ENCODE peak calls at places on chromosome 2, in ten cellular contexts. F, K, G, P, A, W, M, C, B and H are unnamed samples.

GRCh38 chr2:40098786-40099470 is 319.9 kb upstream of the THUMPD2 start:
- DNase-seq in F (no peak), K (peak), G (no peak), P (peak), A (no peak), W (no peak), M (no peak), C (no peak), B (no peak), H (peak)

GRCh38 chr2:133780099-133780996 is 212.1 kb upstream of the NCKAP5 start:
- DNase-seq in F (peak), K (peak), G (peak), P (peak), A (peak), W (no peak), M (peak), C (peak), B (peak), H (peak)

GRCh38 chr2:63844616-63845015 is 2.9 kb downstream of the UGP2 start:
- DNase-seq in F (no peak), K (no peak), G (no peak), P (no peak), A (no peak), W (no peak), M (no peak), C (no peak), B (no peak), H (no peak)

GRCh38 chr2:217035967-217036366 is 176.1 kb upstream of the TNP1 start:
- DNase-seq in F (no peak), K (peak), G (no peak), P (no peak), A (no peak), W (no peak), M (no peak), C (no peak), B (no peak), H (no peak)

GRCh38 chr2:10916953-10917352 is 5.2 kb downstream of the KCNF1 start:
- DNase-seq in F (no peak), K (no peak), G (no peak), P (no peak), A (no peak), W (no peak), M (no peak), C (no peak), B (no peak), H (no peak)

GRCh38 chr2:102251042-102251848 is 60.1 kb upstream of the IL1RL1 start:
- DNase-seq in F (peak), K (peak), G (no peak), P (no peak), A (peak), W (peak), M (peak), C (peak), B (peak), H (no peak)

GRCh38 chr2:73210696-73211095 is 3.3 kb upstream of the SMYD5 start:
- DNase-seq in F (no peak), K (no peak), G (no peak), P (no peak), A (no peak), W (no peak), M (no peak), C (no peak), B (no peak), H (no peak)

GRCh38 chr2:98608962-98609604 is 694 bp downstream of the UNC50 start:
- DNase-seq in F (no peak), K (peak), G (no peak), P (peak), A (peak), W (peak), M (peak), C (peak), B (no peak), H (peak)

GRCh38 chr2:98912221-98912851 is 23.7 kb downstream of the CRACDL start:
- DNase-seq in F (peak), K (peak), G (peak), P (peak), A (peak), W (peak), M (no peak), C (peak), B (no peak), H (peak)

DNA sequence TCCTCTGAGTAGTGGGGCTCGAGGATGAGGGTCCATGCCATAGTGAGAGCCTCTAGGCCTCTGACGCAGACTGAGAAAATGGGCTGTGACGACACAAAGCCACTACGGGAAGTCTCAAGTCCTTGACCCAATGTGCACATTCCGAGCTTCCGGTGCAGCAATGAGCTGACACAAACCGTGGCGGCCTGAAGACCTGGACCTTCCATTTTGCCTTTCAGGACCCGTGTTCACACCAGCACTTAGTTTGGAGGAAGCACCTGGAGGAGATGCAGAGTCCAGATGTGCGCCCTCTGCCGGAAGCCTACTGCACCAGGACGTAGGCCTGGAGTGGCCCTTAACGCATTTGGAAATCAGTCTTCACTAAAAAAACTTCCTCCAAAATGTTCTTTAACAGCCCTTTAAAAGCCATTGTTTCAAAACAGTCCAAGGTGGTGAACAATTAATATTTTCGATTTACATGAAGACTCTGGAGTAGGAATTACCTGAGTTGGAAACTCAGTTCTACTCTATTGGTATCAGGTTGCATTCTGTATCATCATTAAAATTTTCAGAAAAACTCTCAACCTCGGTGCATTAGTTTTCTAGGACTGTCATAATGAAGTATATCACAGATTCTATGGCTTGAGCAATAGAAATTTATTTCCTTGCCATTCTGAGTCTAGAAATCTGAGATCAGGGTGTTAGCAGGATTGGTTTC is 33.9 kb downstream of the BMP10 start:
- DNase-seq in F (no peak), K (peak), G (no peak), P (no peak), A (peak), W (peak), M (peak), C (peak), B (peak), H (peak)
- TF ChIP-seq CTCF in F (no peak), K (peak), G (peak), P (peak), A (peak), W (peak), M (peak), C (peak), B (peak), H (peak)

GRCh38 chr2:115163572-115163971 is 721.1 kb downstream of the DPP10 start:
- DNase-seq in F (no peak), K (no peak), G (no peak), P (no peak), A (no peak), W (no peak), M (no peak), C (no peak), B (no peak), H (no peak)
- TF ChIP-seq CTCF in F (no peak), K (no peak), G (no peak), P (no peak), A (no peak), W (no peak), M (no peak), C (no peak), B (no peak), H (no peak)

DNA sequence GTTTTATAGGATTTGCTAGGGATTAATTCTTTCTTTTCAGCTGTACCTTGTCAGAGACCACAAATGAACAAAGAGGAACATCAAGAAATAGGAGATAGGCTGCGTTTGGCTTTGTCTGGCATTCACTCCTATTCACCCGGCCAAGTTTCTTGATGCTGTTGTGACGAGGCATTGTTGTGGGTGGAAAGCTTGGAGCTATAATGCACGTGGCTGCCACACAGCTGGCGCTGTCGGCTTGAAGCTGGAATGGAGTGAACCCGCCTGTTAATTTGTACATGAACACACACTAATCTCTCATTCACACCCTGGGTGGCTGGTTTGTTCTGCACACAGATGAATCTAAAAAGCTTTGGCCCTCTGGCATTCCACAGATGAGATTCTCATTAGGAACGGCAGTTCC is 274.9 kb upstream of the GYPC start:
- DNase-seq in F (no peak), K (no peak), G (no peak), P (no peak), A (no peak), W (no peak), M (no peak), C (no peak), B (no peak), H (no peak)
- TF ChIP-seq CTCF in F (no peak), K (no peak), G (no peak), P (no peak), A (no peak), W (no peak), M (no peak), C (no peak), B (no peak), H (no peak)

GRCh38 chr2:66587216-66587615 is 152.3 kb downstream of the MEIS1 start:
- DNase-seq in F (no peak), K (peak), G (no peak), P (no peak), A (peak), W (no peak), M (no peak), C (peak), B (no peak), H (peak)
- TF ChIP-seq CTCF in F (no peak), K (peak), G (no peak), P (peak), A (peak), W (peak), M (no peak), C (peak), B (no peak), H (peak)